ENCODE peak calls at places on chromosomes 4 and X, in eight cellular contexts. N is mesendoderm; W is right cardiac atrium; Z is lung; P is left lung; L is CD8-positive, alpha-beta memory T cell; O is astrocyte; S is right lobe of liver. E is an unnamed sample.

GRCh38 chr4:173538148-173538902 is 8.3 kb upstream of the HAND2 start:
- DNase-seq in N (peak; percentile 46), W (peak; percentile 90), Z (no peak), P (no peak), L (no peak), O (no peak), S (no peak), E (peak; percentile 71)

GRCh38 chr4:148874331-148874730 is 432.1 kb upstream of the NR3C2 start:
- DNase-seq in N (peak; percentile 83), W (no peak), Z (no peak), P (no peak), L (no peak), O (no peak), S (no peak), E (peak; percentile 10)

GRCh38 chr4:44145868-44146267 is 302.7 kb downstream of the KCTD8 start:
- DNase-seq in N (peak; percentile 4), W (no peak), Z (no peak), P (no peak), L (no peak), O (peak; percentile 36), S (no peak), E (no peak)

GRCh38 chrX:25343060-25343459 is 327.3 kb upstream of the ARX start:
- DNase-seq in N (peak; percentile 0), W (no peak), Z (no peak), P (no peak), L (no peak), O (no peak), S (no peak), E (peak; percentile 3)

GRCh38 chr4:138686078-138686477 is 329.5 kb upstream of the NOCT start:
- DNase-seq in N (no peak), W (peak; percentile 84), Z (no peak), P (no peak), L (no peak), O (no peak), S (no peak), E (no peak)

GRCh38 chrX:143472334-143472938 is 44.8 kb downstream of the SPANXN3 start:
- DNase-seq in N (no peak), W (no peak), Z (no peak), P (no peak), L (no peak), O (no peak), S (no peak), E (no peak)

GRCh38 chr4:26854701-26855100 is 5.9 kb upstream of the STIM2 start:
- DNase-seq in N (no peak), W (no peak), Z (no peak), P (no peak), L (no peak), O (no peak), S (no peak), E (no peak)

GRCh38 chrX:16712116-16712824 is at the start of gene CTPS2:
- DNase-seq in N (peak; percentile 63), W (peak; percentile 83), Z (peak; percentile 65), P (peak; percentile 72), L (peak; percentile 59), O (peak; percentile 36), S (peak; percentile 70), E (peak; percentile 78)

GRCh38 chr4:172758586-172759340 is 409.8 kb upstream of the GALNT7 start:
- DNase-seq in N (no peak), W (no peak), Z (no peak), P (no peak), L (no peak), O (peak; percentile 66), S (no peak), E (no peak)

GRCh38 chr4:150402968-150403367 is 179.0 kb upstream of the MAB21L2 start:
- DNase-seq in N (no peak), W (peak; percentile 51), Z (no peak), P (peak; percentile 40), L (no peak), O (no peak), S (peak; percentile 43), E (peak; percentile 61)

GRCh38 chr4:15436515-15436914 is 8.7 kb downstream of the C1QTNF7 start:
- DNase-seq in N (no peak), W (peak; percentile 55), Z (no peak), P (no peak), L (no peak), O (peak; percentile 41), S (no peak), E (peak; percentile 84)

GRCh38 chr4:40185830-40186664 is 10.8 kb upstream of the RHOH start:
- DNase-seq in N (no peak), W (no peak), Z (no peak), P (no peak), L (no peak), O (peak; percentile 26), S (no peak), E (peak; percentile 80)

GRCh38 chrX:54530358-54530900 is 410 bp downstream of the GNL3L start:
- DNase-seq in N (peak; percentile 6), W (no peak), Z (no peak), P (no peak), L (no peak), O (no peak), S (no peak), E (no peak)

GRCh38 chr4:1248262-1249147 is at the start of gene CTBP1:
- DNase-seq in N (peak; percentile 82), W (peak; percentile 92), Z (peak; percentile 70), P (peak; percentile 76), L (peak; percentile 88), O (peak; percentile 61), S (peak; percentile 86), E (peak; percentile 90)

GRCh38 chrX:77691916-77692315 is 94.1 kb downstream of the ATRX start:
- DNase-seq in N (no peak), W (no peak), Z (no peak), P (no peak), L (no peak), O (no peak), S (no peak), E (no peak)

GRCh38 chr4:84511703-84512102 is 12.6 kb upstream of the NKX6-1 start:
- DNase-seq in N (no peak), W (no peak), Z (no peak), P (no peak), L (no peak), O (no peak), S (no peak), E (no peak)

GRCh38 chr4:52579602-52580272 is 79.4 kb downstream of the USP46 start:
- DNase-seq in N (no peak), W (no peak), Z (no peak), P (no peak), L (no peak), O (no peak), S (no peak), E (no peak)

GRCh38 chrX:18887177-18887820 is 96.6 kb downstream of the PHKA2 start:
- DNase-seq in N (peak; percentile 16), W (peak; percentile 83), Z (no peak), P (peak; percentile 56), L (no peak), O (no peak), S (peak; percentile 70), E (no peak)

GRCh38 chr4:76696109-76696508 is 201.8 kb downstream of the SOWAHB start:
- DNase-seq in N (peak; percentile 99), W (peak; percentile 38), Z (no peak), P (no peak), L (no peak), O (peak; percentile 62), S (no peak), E (no peak)
- H3K4me1 ChIP-seq in N (peaks cover 15% of the 10 kb centered on the region), W (peaks cover 4% of the 10 kb centered on the region), Z (no peaks in the 10 kb centered on the region), P (no peaks in the 10 kb centered on the region), L (no peaks in the 10 kb centered on the region), O (peaks cover 9% of the 10 kb centered on the region), S (peaks cover 14% of the 10 kb centered on the region), E (no peaks in the 10 kb centered on the region)

GRCh38 chr4:2486981-2487380 is 18.1 kb downstream of the RNF4 start:
- DNase-seq in N (no peak), W (no peak), Z (no peak), P (no peak), L (no peak), O (no peak), S (no peak), E (no peak)
- H3K4me1 ChIP-seq in N (peaks cover 15% of the 10 kb centered on the region), W (peaks cover 36% of the 10 kb centered on the region), Z (peaks cover 19% of the 10 kb centered on the region), P (peaks cover 27% of the 10 kb centered on the region), L (peaks cover 57% of the 10 kb centered on the region), O (peaks cover 19% of the 10 kb centered on the region), S (peaks cover 13% of the 10 kb centered on the region), E (peaks cover 40% of the 10 kb centered on the region)

DNA sequence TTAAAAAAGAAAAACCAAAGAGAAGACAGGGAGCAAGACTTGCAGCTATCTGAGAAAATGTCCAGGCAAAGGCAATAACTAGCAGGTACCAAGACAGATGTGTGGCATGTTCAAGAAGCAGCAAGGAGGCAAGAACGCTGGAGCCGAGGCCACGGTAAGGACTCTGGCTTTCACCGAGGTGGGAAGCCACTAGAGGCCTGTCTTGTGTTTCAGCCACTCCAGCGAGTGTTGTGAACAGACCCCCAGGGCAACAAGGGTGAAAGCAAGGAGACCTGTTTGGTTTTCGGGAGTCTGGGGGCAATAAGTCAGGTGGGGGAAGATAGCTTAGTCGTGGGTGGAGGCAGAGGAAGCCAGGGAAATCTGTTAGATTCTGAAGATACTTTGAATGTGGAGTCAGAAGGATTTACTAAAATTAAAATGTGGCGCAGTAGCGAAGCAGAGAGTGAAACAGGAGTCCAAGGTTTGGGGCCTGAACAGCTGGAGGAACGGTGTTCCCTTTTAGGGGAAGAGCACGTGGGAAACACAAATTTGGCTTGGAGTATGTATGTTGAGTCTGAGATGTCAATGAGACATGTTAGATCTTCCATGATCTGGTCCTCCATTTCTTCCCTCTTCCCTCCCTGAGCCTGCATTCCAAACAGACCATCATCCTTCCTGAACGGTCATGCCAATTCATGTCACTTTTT is 3.1 kb downstream of the WDR1 start:
- DNase-seq in N (no peak), W (no peak), Z (no peak), P (no peak), L (no peak), O (no peak), S (no peak), E (no peak)
- H3K4me1 ChIP-seq in N (peaks cover 9% of the 10 kb centered on the region), W (peaks cover 29% of the 10 kb centered on the region), Z (peaks cover 12% of the 10 kb centered on the region), P (peaks cover 34% of the 10 kb centered on the region), L (peaks cover 85% of the 10 kb centered on the region), O (peaks cover 58% of the 10 kb centered on the region), S (peaks cover 6% of the 10 kb centered on the region), E (peaks cover 8% of the 10 kb centered on the region)

GRCh38 chr4:10107111-10108091 is 9.2 kb downstream of the WDR1 start:
- DNase-seq in N (no peak), W (no peak), Z (no peak), P (no peak), L (no peak), O (no peak), S (no peak), E (no peak)

GRCh38 chr4:10106421-10107039 is 10.1 kb downstream of the WDR1 start:
- DNase-seq in N (peak; percentile 80), W (peak; percentile 86), Z (peak; percentile 69), P (peak; percentile 71), L (peak; percentile 84), O (peak; percentile 97), S (peak; percentile 46), E (peak; percentile 57)

GRCh38 chr4:10105421-10105820 is 11.2 kb downstream of the WDR1 start:
- DNase-seq in N (no peak), W (no peak), Z (no peak), P (no peak), L (no peak), O (no peak), S (no peak), E (no peak)

GRCh38 chr4:10104991-10105276 is 11.7 kb downstream of the WDR1 start:
- DNase-seq in N (no peak), W (no peak), Z (no peak), P (no peak), L (no peak), O (no peak), S (no peak), E (no peak)

DNA sequence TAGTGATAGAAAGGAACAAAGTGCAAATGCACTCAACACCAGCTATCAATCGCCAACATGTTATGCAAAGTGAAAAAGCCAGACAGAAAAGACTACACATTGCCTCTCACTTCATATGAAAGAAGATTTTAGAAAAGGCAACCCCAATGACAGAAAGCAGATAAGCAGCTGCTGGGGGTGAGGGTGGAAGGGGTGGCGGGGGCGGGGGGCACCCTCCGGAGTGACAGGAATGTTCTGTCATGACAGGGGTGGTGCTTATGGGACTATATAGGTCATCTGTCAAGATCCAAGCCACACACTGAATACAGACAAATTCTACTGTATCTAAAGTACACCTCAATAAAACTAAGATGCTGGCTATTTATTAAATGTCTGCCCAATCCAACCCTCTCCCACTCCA is 10.7 kb downstream of the WDR1 start:
- DNase-seq in N (no peak), W (no peak), Z (no peak), P (no peak), L (no peak), O (no peak), S (no peak), E (no peak)
- H3K4me1 ChIP-seq in N (no peaks in the 10 kb centered on the region), W (peaks cover 58% of the 10 kb centered on the region), Z (peaks cover 61% of the 10 kb centered on the region), P (peaks cover 54% of the 10 kb centered on the region), L (peaks cover 100% of the 10 kb centered on the region), O (peaks cover 77% of the 10 kb centered on the region), S (no peaks in the 10 kb centered on the region), E (no peaks in the 10 kb centered on the region)

E was measured in A673.